ENCODE peak calls at places on chromosomes 11 and 22, in four cellular contexts. Q is HepG2, R is K562, T is GM12878. K is an unnamed sample.

GRCh38 chr11:93849751-93850584 is 450 bp downstream of the VSTM5 start:
- DNase-seq in Q (no peak), R (peak), T (no peak), K (peak)

GRCh38 chr11:13434247-13435205 is 28.5 kb downstream of the BTBD10 start:
- DNase-seq in Q (no peak), R (no peak), T (no peak), K (no peak)

GRCh38 chr11:3080733-3081385 is 23.6 kb upstream of the CARS1 start:
- DNase-seq in Q (no peak), R (no peak), T (no peak), K (no peak)

GRCh38 chr11:113386866-113387265 is 713 bp upstream of the ANKK1 start:
- DNase-seq in Q (no peak), R (no peak), T (no peak), K (no peak)

GRCh38 chr11:3877252-3878035 is 22.0 kb downstream of the STIM1 start:
- DNase-seq in Q (peak), R (no peak), T (no peak), K (no peak)

GRCh38 chr22:26585104-26585790 is 4.7 kb downstream of the TPST2 start:
- DNase-seq in Q (no peak), R (no peak), T (no peak), K (no peak)

GRCh38 chr11:43941257-43941879 is 1.1 kb upstream of the C11orf96 start:
- DNase-seq in Q (no peak), R (no peak), T (no peak), K (no peak)

GRCh38 chr22:47190276-47190956 is 428.0 kb downstream of the TBC1D22A start:
- DNase-seq in Q (no peak), R (no peak), T (no peak), K (no peak)

GRCh38 chr11:1936072-1936780 is 10.9 kb upstream of the MRPL23 start:
- DNase-seq in Q (no peak), R (no peak), T (no peak), K (peak)

GRCh38 chr22:43566021-43566420 is 154.2 kb downstream of the MPPED1 start:
- DNase-seq in Q (no peak), R (no peak), T (no peak), K (no peak)

GRCh38 chr11:117423046-117423575 is 95.5 kb downstream of the CEP164 start:
- DNase-seq in Q (no peak), R (no peak), T (no peak), K (no peak)

GRCh38 chr11:128616158-128616557 is 28.8 kb upstream of the ETS1 start:
- DNase-seq in Q (no peak), R (no peak), T (no peak), K (no peak)

GRCh38 chr22:50443202-50443601 is 31.6 kb downstream of the SBF1 start:
- DNase-seq in Q (no peak), R (no peak), T (no peak), K (no peak)

GRCh38 chr11:60914620-60915249 is 777 bp downstream of the TMEM109 start:
- DNase-seq in Q (no peak), R (peak), T (no peak), K (no peak)

GRCh38 chr11:5197538-5197937 is 2.9 kb downstream of the OR51V1 start:
- DNase-seq in Q (no peak), R (no peak), T (no peak), K (no peak)

GRCh38 chr11:31479073-31479472 is 30.3 kb downstream of the IMMP1L start:
- DNase-seq in Q (no peak), R (no peak), T (no peak), K (no peak)

GRCh38 chr22:41906822-41907221 is 8.1 kb downstream of the SHISA8 start:
- DNase-seq in Q (no peak), R (no peak), T (no peak), K (no peak)

GRCh38 chr11:128624269-128625170 is 37.2 kb upstream of the ETS1 start:
- DNase-seq in Q (no peak), R (no peak), T (no peak), K (no peak)

GRCh38 chr11:9820260-9820659 is 156.4 kb downstream of the SWAP70 start:
- DNase-seq in Q (no peak), R (no peak), T (no peak), K (no peak)

GRCh38 chr11:2912498-2912897 is 16.7 kb downstream of the PHLDA2 start:
- DNase-seq in Q (peak), R (peak), T (no peak), K (no peak)

GRCh38 chr11:15109602-15110001 is 5.1 kb upstream of the INSC start:
- DNase-seq in Q (no peak), R (no peak), T (no peak), K (no peak)

GRCh38 chr11:85893378-85893777 is 38.2 kb downstream of the CCDC83 start:
- DNase-seq in Q (no peak), R (no peak), T (no peak), K (no peak)

GRCh38 chr11:93024376-93024775 is 54.9 kb downstream of the MTNR1B start:
- DNase-seq in Q (no peak), R (no peak), T (no peak), K (no peak)

GRCh38 chr22:46528121-46528610 is 9.3 kb downstream of the CELSR1 start:
- DNase-seq in Q (peak), R (no peak), T (no peak), K (no peak)

GRCh38 chr11:100152751-100153150 is 534.3 kb upstream of the ARHGAP42 start:
- DNase-seq in Q (no peak), R (no peak), T (no peak), K (no peak)

GRCh38 chr11:46491661-46492331 is 100.2 kb upstream of the CHRM4 start:
- DNase-seq in Q (no peak), R (no peak), T (no peak), K (no peak)

GRCh38 chr11:36818410-36818809 is 220.4 kb upstream of the RAG2 start:
- DNase-seq in Q (no peak), R (peak), T (no peak), K (no peak)

GRCh38 chr11:134480129-134480652 is 68.1 kb upstream of the B3GAT1 start:
- DNase-seq in Q (no peak), R (no peak), T (no peak), K (no peak)

GRCh38 chr11:82995754-82996398 is 75.8 kb downstream of the RAB30 start:
- DNase-seq in Q (no peak), R (no peak), T (no peak), K (no peak)

GRCh38 chr11:44625759-44626523 is 60.5 kb downstream of the CD82 start:
- DNase-seq in Q (no peak), R (no peak), T (no peak), K (no peak)

GRCh38 chr22:42473484-42474193 is 41.4 kb upstream of the NFAM1 start:
- DNase-seq in Q (peak), R (peak), T (no peak), K (no peak)

GRCh38 chr11:2318123-2318522 is 16.3 kb downstream of the TSPAN32 start:
- DNase-seq in Q (no peak), R (no peak), T (no peak), K (no peak)

GRCh38 chr11:43574949-43575915 is 105.3 kb upstream of the HSD17B12 start:
- DNase-seq in Q (no peak), R (no peak), T (no peak), K (no peak)

GRCh38 chr11:123494195-123495050 is 64.4 kb downstream of the GRAMD1B start:
- DNase-seq in Q (no peak), R (no peak), T (no peak), K (no peak)

GRCh38 chr11:77172666-77172982 is 44.6 kb downstream of the MYO7A start:
- DNase-seq in Q (peak), R (no peak), T (no peak), K (no peak)

GRCh38 chr22:19525666-19526065 is 1.5 kb upstream of the CLDN5 start:
- DNase-seq in Q (no peak), R (no peak), T (no peak), K (no peak)
- TF ChIP-seq BRCA1 in Q (no peak), R (no peak), T (no peak), K (no peak)

DNA sequence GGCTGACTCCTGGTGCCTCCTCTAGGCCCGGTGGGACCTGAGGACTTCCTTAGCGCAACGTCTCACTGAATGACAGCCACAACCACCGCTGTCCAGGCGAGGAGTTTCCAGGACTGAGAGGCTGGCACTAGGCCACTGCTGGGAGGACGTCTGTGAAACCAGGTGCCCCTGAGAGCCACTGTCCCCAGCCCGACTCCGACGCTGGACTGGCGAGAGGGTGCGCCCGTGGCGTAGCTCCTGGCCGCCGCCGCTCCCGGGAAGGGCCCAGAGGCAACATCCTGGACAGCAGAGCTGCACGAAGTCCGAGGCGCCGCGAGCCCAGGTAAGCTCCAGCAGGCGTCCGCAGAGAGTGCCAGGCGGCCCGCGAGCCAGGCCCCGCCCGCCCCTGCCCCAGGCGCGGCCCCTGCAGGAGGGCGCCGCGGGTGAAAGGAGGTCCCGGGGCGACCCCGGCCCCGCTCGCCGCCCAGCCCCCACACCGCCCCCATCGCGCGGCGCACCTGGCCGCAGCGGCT is 525 bp downstream of the DGCR2 start:
- DNase-seq in Q (no peak), R (peak), T (no peak), K (peak)
- TF ChIP-seq BRCA1 in Q (no peak), R (no peak), T (no peak), K (no peak)

GRCh38 chr22:49046546-49047305 is 780.9 kb downstream of the BRD1 start:
- DNase-seq in Q (peak), R (peak), T (no peak), K (peak)
- TF ChIP-seq BRCA1 in Q (no peak), R (no peak), T (no peak), K (no peak)

GRCh38 chr11:29310016-29310415 is 706.8 kb downstream of the KCNA4 start:
- DNase-seq in Q (no peak), R (no peak), T (no peak), K (no peak)

GRCh38 chr11:29305456-29306232 is 711.2 kb downstream of the KCNA4 start:
- DNase-seq in Q (no peak), R (no peak), T (no peak), K (no peak)

GRCh38 chr11:29310706-29311342 is 706.0 kb downstream of the KCNA4 start:
- DNase-seq in Q (no peak), R (no peak), T (no peak), K (no peak)

DNA sequence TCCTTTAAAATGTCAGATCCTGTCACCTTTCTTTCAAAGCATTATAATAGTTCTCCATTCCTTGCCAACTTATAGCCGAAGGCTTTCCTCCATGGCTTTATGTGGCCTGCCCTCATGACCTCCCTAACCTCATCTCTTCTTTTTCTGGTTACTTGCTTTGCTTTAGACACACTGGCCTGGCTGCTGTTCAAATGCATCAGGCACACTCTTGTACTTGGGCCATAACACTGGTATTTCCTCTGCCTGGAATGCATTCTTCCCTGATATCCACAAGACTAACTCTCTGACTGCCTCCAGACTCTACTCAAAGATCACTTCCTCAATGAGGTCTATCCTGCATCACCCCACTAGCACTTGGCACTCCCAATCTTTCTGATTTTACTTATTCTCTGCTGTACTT is 710.3 kb downstream of the KCNA4 start:
- DNase-seq in Q (no peak), R (no peak), T (no peak), K (no peak)
- TF ChIP-seq BRCA1 in Q (no peak), R (no peak), T (no peak), K (no peak)

GRCh38 chr11:118438314-118438931 is 2.1 kb downstream of the KMT2A start:
- DNase-seq in Q (no peak), R (peak), T (no peak), K (no peak)
- TF ChIP-seq BRCA1 in Q (no peak), R (no peak), T (no peak), K (no peak)

GRCh38 chr22:38774496-38775166 is 18.8 kb upstream of the SUN2 start:
- DNase-seq in Q (no peak), R (no peak), T (no peak), K (no peak)
- TF ChIP-seq BRCA1 in Q (no peak), R (no peak), T (no peak), K (no peak)

GRCh38 chr11:118868659-118869058 is 15.0 kb upstream of the CXCR5 start:
- DNase-seq in Q (no peak), R (no peak), T (no peak), K (no peak)

GRCh38 chr11:118870396-118871343 is 13.0 kb upstream of the CXCR5 start:
- DNase-seq in Q (peak), R (no peak), T (peak), K (peak)

GRCh38 chr11:118876261-118876660 is 7.4 kb upstream of the CXCR5 start:
- DNase-seq in Q (no peak), R (no peak), T (no peak), K (no peak)

GRCh38 chr11:118873804-118874203 is 9.9 kb upstream of the CXCR5 start:
- DNase-seq in Q (no peak), R (no peak), T (no peak), K (no peak)

DNA sequence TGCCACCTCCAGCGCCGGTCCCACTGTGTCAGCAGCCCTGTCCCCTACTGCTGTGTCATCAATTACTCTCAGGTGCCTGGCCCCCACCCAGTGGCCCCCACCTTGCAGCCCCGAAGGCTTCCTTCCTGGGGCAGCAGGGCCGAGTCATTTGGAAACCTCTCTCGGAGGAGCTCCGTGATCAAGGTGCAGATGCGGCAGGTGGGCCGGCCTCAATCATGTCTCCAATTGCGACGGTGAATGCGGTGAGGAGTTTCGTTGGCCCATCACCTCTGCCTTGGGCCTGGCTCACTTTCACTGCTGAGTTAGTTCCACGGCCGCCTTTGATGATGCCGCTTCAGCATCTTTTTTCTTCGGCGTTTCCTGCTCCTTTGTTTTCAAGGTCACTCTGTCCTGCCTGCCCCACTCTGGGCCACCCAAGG is 11.3 kb upstream of the CXCR5 start:
- DNase-seq in Q (no peak), R (no peak), T (no peak), K (no peak)
- TF ChIP-seq BRCA1 in Q (no peak), R (no peak), T (no peak), K (no peak)

K was measured in H1.